ENCODE peak calls at places on chromosome 16, in nine cellular contexts. C, Z, O, L, K, V, B, R and Q are unnamed samples.

GRCh38 chr16:89602273-89602951 is 11.0 kb upstream of the DPEP1 start:
- DNase-seq in R (no peak), B (no peak), O (peak; percentile 47), Z (no peak), L (peak; percentile 28), V (no peak), K (peak; percentile 93), C (peak; percentile 27), Q (peak; percentile 86)

GRCh38 chr16:57475711-57476339 is 10.5 kb downstream of the DOK4 start:
- DNase-seq in R (peak; percentile 51), C (no peak), O (peak; percentile 89), B (no peak), L (peak; percentile 39), Z (no peak), V (peak; percentile 59), K (no peak), Q (peak; percentile 18)

GRCh38 chr16:50539822-50540710 is 8.1 kb upstream of the NKD1 start:
- DNase-seq in K (no peak), Z (no peak), R (no peak), C (no peak), V (no peak), L (no peak), O (no peak), B (no peak), Q (no peak)

GRCh38 chr16:72794986-72795385 is 252.9 kb downstream of the ZFHX3 start:
- DNase-seq in V (no peak), L (no peak), R (no peak), O (no peak), Z (no peak), K (no peak), B (no peak), C (no peak), Q (no peak)

GRCh38 chr16:52611817-52612673 is 65.1 kb upstream of the TOX3 start:
- DNase-seq in R (peak; percentile 32), L (no peak), O (no peak), B (no peak), C (no peak), K (no peak), V (no peak), Z (no peak), Q (no peak)

GRCh38 chr16:56997931-56998330 is 8.6 kb downstream of the NLRC5 start:
- DNase-seq in R (no peak), Z (no peak), K (no peak), L (no peak), O (no peak), V (no peak), C (no peak), B (no peak), Q (no peak)

GRCh38 chr16:17801024-17801423 is 330.3 kb upstream of the XYLT1 start:
- DNase-seq in K (no peak), O (no peak), V (no peak), C (no peak), B (no peak), R (no peak), L (no peak), Z (no peak), Q (peak; percentile 61)

GRCh38 chr16:12609937-12610699 is 193.6 kb downstream of the CPPED1 start:
- DNase-seq in R (no peak), L (no peak), O (no peak), B (no peak), C (no peak), V (no peak), Z (no peak), K (no peak), Q (no peak)

GRCh38 chr16:57758331-57759117 is 23.0 kb downstream of the KATNB1 start:
- DNase-seq in B (no peak), K (no peak), O (no peak), L (no peak), C (no peak), Z (no peak), R (peak; percentile 30), V (no peak), Q (no peak)

GRCh38 chr16:81495321-81496234 is 51.0 kb downstream of the CMIP start:
- DNase-seq in V (no peak), C (no peak), Z (no peak), B (peak; percentile 66), O (no peak), L (no peak), R (peak; percentile 59), K (no peak), Q (no peak)

GRCh38 chr16:14539631-14540030 is 90.4 kb downstream of the PARN start:
- DNase-seq in B (no peak), Z (no peak), L (no peak), O (no peak), C (no peak), R (no peak), K (no peak), V (no peak), Q (no peak)

GRCh38 chr16:83040174-83040573 is 413.4 kb downstream of the CDH13 start:
- DNase-seq in O (no peak), L (no peak), K (no peak), Z (no peak), V (no peak), B (no peak), C (no peak), R (no peak), Q (peak; percentile 43)

GRCh38 chr16:52498640-52499039 is 48.3 kb downstream of the TOX3 start:
- DNase-seq in L (no peak), O (peak; percentile 33), R (peak; percentile 65), Z (no peak), V (no peak), C (no peak), B (no peak), K (no peak), Q (no peak)

GRCh38 chr16:70659953-70660671 is 13.8 kb downstream of the IL34 start:
- DNase-seq in O (no peak), C (no peak), Z (no peak), K (no peak), R (no peak), B (no peak), V (no peak), L (no peak), Q (no peak)

GRCh38 chr16:4263504-4264436 is 9.1 kb downstream of the TFAP4 start:
- DNase-seq in L (no peak), K (peak; percentile 30), C (no peak), V (no peak), R (peak; percentile 77), O (peak; percentile 49), B (peak; percentile 85), Z (no peak), Q (peak; percentile 96)

GRCh38 chr16:2710021-2710710 is 9.9 kb downstream of the PRSS27 start:
- DNase-seq in O (no peak), L (no peak), C (no peak), V (no peak), B (no peak), Z (no peak), K (no peak), R (peak; percentile 15), Q (no peak)

GRCh38 chr16:68778551-68779231 is 41.6 kb downstream of the CDH1 start:
- DNase-seq in C (no peak), K (peak; percentile 69), Z (no peak), V (no peak), B (no peak), L (no peak), O (no peak), R (no peak), Q (no peak)

GRCh38 chr16:55189179-55189578 is 134.8 kb upstream of the IRX6 start:
- DNase-seq in B (no peak), R (no peak), Z (no peak), O (no peak), C (no peak), K (no peak), L (no peak), V (no peak), Q (no peak)

DNA sequence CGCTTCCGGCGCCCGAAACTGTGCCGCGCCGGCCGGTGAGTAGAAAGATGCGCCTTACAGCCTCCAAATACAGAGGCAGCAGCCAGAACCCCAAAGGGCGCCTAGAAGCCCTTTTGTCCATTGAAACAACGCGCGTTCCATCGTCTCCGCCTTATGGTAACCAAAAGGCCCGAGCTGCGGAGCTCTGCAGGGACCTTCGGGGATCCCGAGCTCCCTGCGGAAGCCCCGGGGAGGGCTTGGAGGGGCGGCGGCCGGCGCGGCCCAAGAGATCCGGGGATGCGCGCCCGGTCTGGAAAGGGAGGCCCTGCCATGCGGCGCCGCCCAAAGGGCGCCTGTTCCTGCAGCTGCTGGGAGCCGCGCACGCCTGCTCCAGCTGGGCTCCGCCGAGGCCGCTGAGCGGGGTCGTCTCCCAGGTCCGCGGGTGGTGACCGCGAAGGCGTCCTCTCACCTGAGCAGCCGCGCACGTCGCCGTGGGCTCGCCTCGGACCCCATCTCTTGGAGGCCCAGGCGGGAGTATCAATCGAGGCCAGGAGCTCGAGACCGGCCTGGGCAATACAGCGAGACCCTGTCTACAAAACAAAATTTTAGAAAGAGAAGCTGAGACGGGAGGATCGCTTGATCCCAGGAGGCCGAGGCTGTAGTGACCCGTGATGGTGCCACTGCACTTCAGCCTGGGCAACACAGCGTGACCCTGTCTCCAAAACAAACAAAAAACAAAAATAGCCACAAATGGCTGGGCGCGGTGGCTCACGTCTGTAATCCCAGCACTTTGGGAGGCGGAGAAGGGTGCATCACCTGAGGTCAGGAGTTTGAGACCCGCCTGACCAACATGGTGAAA is 805 bp upstream of the FBXO31 start:
- DNase-seq in L (no peak), O (peak; percentile 55), K (peak; percentile 26), B (peak; percentile 68), C (no peak), Z (no peak), R (peak; percentile 80), V (peak; percentile 61), Q (no peak)
- TF ChIP-seq CTCF in L (no peak), O (no peak), K (no peak), B (no peak), C (no peak), Z (no peak), R (no peak), V (no peak), Q (no peak)

GRCh38 chr16:75000481-75001081 is 1.8 kb downstream of the ZNRF1 start:
- DNase-seq in L (no peak), C (no peak), O (no peak), Z (no peak), K (peak; percentile 20), V (no peak), B (no peak), R (peak; percentile 37), Q (no peak)
- TF ChIP-seq CTCF in L (no peak), C (no peak), O (no peak), Z (no peak), K (no peak), V (no peak), B (no peak), R (no peak), Q (no peak)

GRCh38 chr16:84746875-84747274 is 47.1 kb downstream of the USP10 start:
- DNase-seq in K (no peak), V (no peak), B (no peak), C (no peak), L (no peak), R (no peak), O (no peak), Z (no peak), Q (no peak)
- TF ChIP-seq CTCF in K (no peak), V (peak; percentile 39), B (no peak), C (peak; percentile 7), L (no peak), R (no peak), O (peak; percentile 41), Z (no peak), Q (peak; percentile 36)

DNA sequence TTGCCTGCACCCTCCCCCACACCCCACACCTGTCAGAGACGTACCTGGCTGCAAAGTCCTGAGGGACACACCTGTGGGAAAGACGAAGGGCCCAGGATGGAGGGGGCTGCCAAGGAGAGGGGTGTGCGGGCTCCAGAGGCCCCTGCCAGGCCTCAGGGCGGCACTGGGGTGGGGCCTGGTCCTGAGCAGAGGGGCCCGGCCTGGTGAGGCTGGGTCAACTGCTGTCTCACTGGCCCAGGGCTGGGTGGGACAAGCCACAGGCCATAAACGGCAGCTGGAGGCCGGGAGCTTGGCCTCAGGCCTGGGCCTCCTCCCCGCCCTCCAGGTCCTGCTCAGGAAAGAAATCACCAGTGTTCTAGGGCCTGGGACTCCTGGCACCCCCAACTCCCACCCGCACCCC is 510 bp downstream of the TPSG1 start:
- DNase-seq in C (no peak), K (no peak), B (no peak), Z (no peak), O (no peak), L (no peak), V (no peak), R (peak; percentile 64), Q (no peak)
- TF ChIP-seq CTCF in C (no peak), K (no peak), B (no peak), Z (no peak), O (no peak), L (no peak), V (no peak), R (no peak), Q (no peak)